ENCODE peak calls at places on chromosome 1, in four cellular contexts. T is iris pigment epithelial cell; H is activated CD4-positive, alpha-beta T cell treated with anti-CD3 and anti-CD28 coated beads for 4 hours; X is osteocyte. F is an unnamed sample.

GRCh38 chr1:87403047-87403820 is 74.6 kb downstream of the LMO4 start:
- DNase-seq in T (no peak), H (no peak), X (no peak), F (no peak)

GRCh38 chr1:193707271-193708015 is 521.0 kb upstream of the B3GALT2 start:
- DNase-seq in T (peak), H (no peak), X (no peak), F (no peak)

GRCh38 chr1:204509186-204509635 is 7.0 kb upstream of the MDM4 start:
- DNase-seq in T (no peak), H (no peak), X (no peak), F (no peak)

GRCh38 chr1:43450251-43451070 is 3.3 kb downstream of the HYI start:
- DNase-seq in T (no peak), H (no peak), X (no peak), F (no peak)

GRCh38 chr1:231467986-231468385 is 45.9 kb upstream of the EGLN1 start:
- DNase-seq in T (no peak), H (no peak), X (no peak), F (no peak)

GRCh38 chr1:184222561-184223157 is 164.2 kb upstream of the C1orf21 start:
- DNase-seq in T (peak), H (peak), X (no peak), F (peak)

GRCh38 chr1:99266731-99267130 is 2.4 kb downstream of the PLPPR4 start:
- DNase-seq in T (peak), H (no peak), X (no peak), F (peak)

GRCh38 chr1:219564072-219564471 is 48.8 kb downstream of the ZC3H11B start:
- DNase-seq in T (no peak), H (no peak), X (no peak), F (no peak)

GRCh38 chr1:17452686-17453085 is 13.2 kb upstream of the RCC2 start:
- DNase-seq in T (no peak), H (no peak), X (no peak), F (no peak)

GRCh38 chr1:162966608-162967007 is 102.6 kb upstream of the RGS4 start:
- DNase-seq in T (no peak), H (no peak), X (no peak), F (no peak)

GRCh38 chr1:20634594-20635084 is 1.4 kb downstream of the PINK1 start:
- DNase-seq in T (peak), H (no peak), X (no peak), F (no peak)

GRCh38 chr1:162069334-162070093 is at the start of gene NOS1AP:
- DNase-seq in T (peak), H (peak), X (peak), F (peak)

F was measured in brain microvascular endothelial cell.